ENCODE peak calls at places on chromosomes 11 and 22, in nine cellular contexts. Y is germinal center, G is NCI-H146, F is EH, K is PC-9, B is AG20443, S is nucleus accumbens, O is GM18507, C is lower leg skin. U is an unnamed sample.
A peak's percentile ranks its signal among the peaks of the same experiment; 100 is the strongest.

GRCh38 chr22:25372000-25372595 is 152.7 kb downstream of the CRYBB2 start:
- DNase-seq in B (no peak), K (no peak), O (no peak), C (no peak), Y (no peak), S (no peak), G (no peak), F (no peak), U (no peak)

GRCh38 chr11:65003282-65003681 is 6.5 kb upstream of the BATF2 start:
- DNase-seq in B (peak; percentile 66), Y (no peak), F (peak; percentile 58), G (no peak), K (no peak), O (no peak), C (no peak), S (no peak), U (no peak)

GRCh38 chr11:131724436-131724995 is 354.1 kb downstream of the NTM start:
- DNase-seq in G (no peak), O (no peak), K (no peak), F (no peak), Y (no peak), B (no peak), C (no peak), S (no peak), U (no peak)

GRCh38 chr22:35539910-35540599 is 576 bp upstream of the RASD2 start:
- DNase-seq in G (peak; percentile 46), K (no peak), O (peak; percentile 64), S (peak; percentile 53), F (peak; percentile 73), C (peak; percentile 89), Y (peak; percentile 94), B (peak; percentile 94), U (no peak)

GRCh38 chr11:115885446-115885978 is 381.3 kb upstream of the CADM1 start:
- DNase-seq in C (no peak), Y (no peak), S (no peak), G (no peak), B (no peak), F (no peak), O (no peak), K (no peak), U (no peak)

GRCh38 chr11:45252134-45252856 is 33.8 kb downstream of the SYT13 start:
- DNase-seq in C (no peak), G (peak; percentile 10), O (peak; percentile 28), Y (peak; percentile 65), F (peak; percentile 55), S (no peak), K (no peak), B (peak; percentile 87), U (no peak)

GRCh38 chr11:91947215-91947614 is 277.4 kb upstream of the FAT3 start:
- DNase-seq in B (peak; percentile 53), G (peak; percentile 81), K (peak; percentile 77), S (no peak), F (peak; percentile 94), O (no peak), C (no peak), Y (no peak), U (peak; percentile 48)

GRCh38 chr22:31872209-31872608 is 72.1 kb upstream of the YWHAH start:
- DNase-seq in G (no peak), S (no peak), O (no peak), C (no peak), B (no peak), Y (no peak), F (no peak), K (no peak), U (no peak)

GRCh38 chr11:31340903-31341572 is 28.5 kb downstream of the DCDC1 start:
- DNase-seq in G (peak; percentile 6), O (no peak), B (peak; percentile 40), K (no peak), Y (peak; percentile 8), F (peak; percentile 44), C (no peak), S (no peak), U (no peak)

GRCh38 chr22:48551716-48552268 is 1275.9 kb downstream of the BRD1 start:
- DNase-seq in O (no peak), F (no peak), B (no peak), Y (no peak), C (no peak), G (no peak), S (no peak), K (no peak), U (no peak)

GRCh38 chr11:35390737-35391682 is 28.3 kb downstream of the SLC1A2 start:
- DNase-seq in Y (peak; percentile 57), O (no peak), S (no peak), K (peak; percentile 94), B (no peak), F (peak; percentile 75), C (no peak), G (no peak), U (peak; percentile 52)

GRCh38 chr11:69525516-69526452 is 44.3 kb downstream of the LINC01488 start:
- DNase-seq in K (no peak), B (no peak), Y (no peak), G (no peak), F (no peak), C (peak; percentile 50), O (no peak), S (no peak), U (no peak)

GRCh38 chr11:63567044-63567840 is 4.1 kb upstream of the PLAAT2 start:
- DNase-seq in G (no peak), S (no peak), C (no peak), B (peak; percentile 66), K (peak; percentile 96), Y (peak; percentile 66), F (peak; percentile 72), O (peak; percentile 46), U (peak; percentile 98)

GRCh38 chr11:2314525-2315394 is 12.9 kb downstream of the TSPAN32 start:
- DNase-seq in S (peak; percentile 69), K (no peak), F (peak; percentile 85), O (no peak), C (peak; percentile 94), Y (no peak), B (peak; percentile 84), G (peak; percentile 19), U (no peak)

GRCh38 chr22:37529652-37530345 is 10.6 kb upstream of the CARD10 start:
- DNase-seq in B (no peak), O (no peak), G (no peak), C (no peak), K (no peak), S (no peak), Y (no peak), F (no peak), U (no peak)

GRCh38 chr11:129042503-129042902 is 99.8 kb upstream of the TP53AIP1 start:
- DNase-seq in O (no peak), K (no peak), C (no peak), Y (no peak), G (no peak), B (no peak), F (no peak), S (no peak), U (no peak)